ENCODE peak calls at places on chromosomes 6 and 20, in six cellular contexts. One of them, this sample, is unnamed. For H3K4me1, the result is how much of the 10 kb centered on the place peaks cover.

GRCh38 chr6:32445321-32445854 is 5.7 kb downstream of the HLA-DRA start:
- DNase-seq in adrenal gland: no peak
- DNase-seq in IMR-90: no peak
- DNase-seq in stomach: no peak
- DNase-seq in tibial nerve: no peak
- DNase-seq in HepG2: no peak
- DNase-seq in this sample: no peak

GRCh38 chr6:16639689-16640480 is 121.4 kb downstream of the ATXN1 start:
- DNase-seq in HepG2: no peak
- DNase-seq in adrenal gland: peak
- DNase-seq in stomach: no peak
- DNase-seq in tibial nerve: no peak
- DNase-seq in IMR-90: peak
- DNase-seq in this sample: no peak

GRCh38 chr20:42442728-42443127 is 747.0 kb downstream of the PTPRT start:
- DNase-seq in stomach: no peak
- DNase-seq in HepG2: no peak
- DNase-seq in IMR-90: no peak
- DNase-seq in adrenal gland: no peak
- DNase-seq in tibial nerve: no peak
- DNase-seq in this sample: no peak

GRCh38 chr6:119158057-119158848 is 79.8 kb upstream of the FAM184A start:
- DNase-seq in IMR-90: peak
- DNase-seq in HepG2: no peak
- DNase-seq in adrenal gland: peak
- DNase-seq in stomach: no peak
- DNase-seq in tibial nerve: peak
- DNase-seq in this sample: peak

GRCh38 chr6:158058156-158058723 is 76.6 kb downstream of the SYNJ2 start:
- DNase-seq in tibial nerve: no peak
- DNase-seq in stomach: no peak
- DNase-seq in IMR-90: no peak
- DNase-seq in adrenal gland: no peak
- DNase-seq in HepG2: no peak
- DNase-seq in this sample: no peak

GRCh38 chr20:64065973-64066341 is 3.0 kb downstream of the TCEA2 start:
- DNase-seq in adrenal gland: peak
- DNase-seq in IMR-90: peak
- DNase-seq in HepG2: no peak
- DNase-seq in stomach: no peak
- DNase-seq in tibial nerve: no peak
- DNase-seq in this sample: no peak

GRCh38 chr20:38231786-38232130 is 28.8 kb downstream of the KIAA1755 start:
- DNase-seq in HepG2: no peak
- DNase-seq in adrenal gland: peak
- DNase-seq in stomach: no peak
- DNase-seq in IMR-90: peak
- DNase-seq in tibial nerve: no peak
- DNase-seq in this sample: no peak

GRCh38 chr6:107660839-107661238 is 163.3 kb downstream of the SCML4 start:
- DNase-seq in stomach: no peak
- DNase-seq in IMR-90: no peak
- DNase-seq in adrenal gland: peak
- DNase-seq in HepG2: no peak
- DNase-seq in tibial nerve: no peak
- DNase-seq in this sample: no peak

GRCh38 chr6:6678185-6678671 is 89.7 kb downstream of the LY86 start:
- DNase-seq in HepG2: peak
- DNase-seq in stomach: no peak
- DNase-seq in IMR-90: peak
- DNase-seq in adrenal gland: no peak
- DNase-seq in tibial nerve: no peak
- DNase-seq in this sample: no peak

GRCh38 chr6:100304575-100304974 is 160.1 kb downstream of the SIM1 start:
- DNase-seq in IMR-90: no peak
- DNase-seq in HepG2: no peak
- DNase-seq in stomach: no peak
- DNase-seq in tibial nerve: no peak
- DNase-seq in adrenal gland: no peak
- DNase-seq in this sample: no peak

GRCh38 chr6:140485740-140486467 is 1111.5 kb upstream of the CITED2 start:
- DNase-seq in tibial nerve: no peak
- DNase-seq in stomach: peak
- DNase-seq in adrenal gland: peak
- DNase-seq in IMR-90: peak
- DNase-seq in HepG2: no peak
- DNase-seq in this sample: peak

GRCh38 chr20:39019805-39020325 is 57.7 kb downstream of the DHX35 start:
- DNase-seq in IMR-90: no peak
- DNase-seq in stomach: no peak
- DNase-seq in tibial nerve: no peak
- DNase-seq in HepG2: no peak
- DNase-seq in adrenal gland: no peak
- DNase-seq in this sample: no peak

GRCh38 chr6:81911446-81911845 is 159.0 kb upstream of the TENT5A start:
- DNase-seq in adrenal gland: no peak
- DNase-seq in stomach: no peak
- DNase-seq in HepG2: no peak
- DNase-seq in IMR-90: no peak
- DNase-seq in tibial nerve: no peak
- DNase-seq in this sample: no peak

GRCh38 chr20:31693987-31694661 is 28.5 kb downstream of the BCL2L1 start:
- DNase-seq in stomach: no peak
- DNase-seq in tibial nerve: no peak
- DNase-seq in adrenal gland: no peak
- DNase-seq in IMR-90: no peak
- DNase-seq in HepG2: no peak
- DNase-seq in this sample: no peak

GRCh38 chr20:7106910-7107309 is 339.4 kb downstream of the BMP2 start:
- DNase-seq in tibial nerve: no peak
- DNase-seq in IMR-90: no peak
- DNase-seq in stomach: no peak
- DNase-seq in HepG2: no peak
- DNase-seq in adrenal gland: no peak
- DNase-seq in this sample: no peak

GRCh38 chr6:81938014-81938761 is 185.7 kb upstream of the TENT5A start:
- DNase-seq in HepG2: peak
- DNase-seq in adrenal gland: peak
- DNase-seq in IMR-90: peak
- DNase-seq in stomach: no peak
- DNase-seq in tibial nerve: no peak
- DNase-seq in this sample: no peak

GRCh38 chr6:134295953-134296553 is 21.9 kb downstream of the SGK1 start:
- DNase-seq in stomach: no peak
- DNase-seq in HepG2: peak
- DNase-seq in adrenal gland: peak
- DNase-seq in IMR-90: peak
- DNase-seq in tibial nerve: peak
- DNase-seq in this sample: no peak

GRCh38 chr20:60851826-60852704 is 400.0 kb upstream of the CDH4 start:
- DNase-seq in IMR-90: no peak
- DNase-seq in HepG2: peak
- DNase-seq in stomach: no peak
- DNase-seq in tibial nerve: no peak
- DNase-seq in adrenal gland: no peak
- DNase-seq in this sample: peak

GRCh38 chr6:30689022-30689865 is 1.5 kb downstream of the NRM start:
- DNase-seq in IMR-90: no peak
- DNase-seq in tibial nerve: no peak
- DNase-seq in stomach: no peak
- DNase-seq in HepG2: no peak
- DNase-seq in adrenal gland: no peak
- DNase-seq in this sample: no peak

GRCh38 chr20:6560978-6561377 is 206.5 kb upstream of the BMP2 start:
- DNase-seq in IMR-90: no peak
- DNase-seq in HepG2: peak
- DNase-seq in adrenal gland: no peak
- DNase-seq in tibial nerve: no peak
- DNase-seq in stomach: no peak
- DNase-seq in this sample: no peak

GRCh38 chr20:7695622-7696021 is 244.6 kb downstream of the HAO1 start:
- DNase-seq in adrenal gland: no peak
- DNase-seq in IMR-90: peak
- DNase-seq in tibial nerve: no peak
- DNase-seq in stomach: no peak
- DNase-seq in HepG2: no peak
- DNase-seq in this sample: no peak

GRCh38 chr6:40999498-41000070 is 39.4 kb downstream of the UNC5CL start:
- DNase-seq in tibial nerve: peak
- DNase-seq in stomach: peak
- DNase-seq in adrenal gland: peak
- DNase-seq in HepG2: peak
- DNase-seq in IMR-90: peak
- DNase-seq in this sample: peak

GRCh38 chr20:32702706-32703425 is 29.1 kb upstream of the C20orf203 start:
- DNase-seq in adrenal gland: no peak
- DNase-seq in stomach: no peak
- DNase-seq in tibial nerve: no peak
- DNase-seq in IMR-90: no peak
- DNase-seq in HepG2: no peak
- DNase-seq in this sample: no peak

GRCh38 chr6:170090561-170090960 is 200.3 kb downstream of the DLL1 start:
- DNase-seq in tibial nerve: no peak
- DNase-seq in adrenal gland: no peak
- DNase-seq in IMR-90: no peak
- DNase-seq in stomach: no peak
- DNase-seq in HepG2: no peak
- DNase-seq in this sample: no peak

GRCh38 chr6:130760006-130760405 is 67.2 kb upstream of the SMLR1 start:
- DNase-seq in IMR-90: peak
- DNase-seq in stomach: no peak
- DNase-seq in adrenal gland: peak
- DNase-seq in tibial nerve: no peak
- DNase-seq in HepG2: peak
- DNase-seq in this sample: no peak

GRCh38 chr6:819122-819521 is 126.2 kb upstream of the EXOC2 start:
- DNase-seq in IMR-90: no peak
- DNase-seq in HepG2: peak
- DNase-seq in stomach: no peak
- DNase-seq in tibial nerve: no peak
- DNase-seq in adrenal gland: no peak
- DNase-seq in this sample: peak

GRCh38 chr6:117483004-117483644 is 650 bp downstream of the DCBLD1 start:
- DNase-seq in IMR-90: peak
- DNase-seq in adrenal gland: peak
- DNase-seq in HepG2: peak
- DNase-seq in stomach: peak
- DNase-seq in tibial nerve: no peak
- DNase-seq in this sample: peak

GRCh38 chr6:45807610-45808009 is 208.1 kb downstream of the CLIC5 start:
- DNase-seq in adrenal gland: no peak
- DNase-seq in tibial nerve: no peak
- DNase-seq in stomach: no peak
- DNase-seq in IMR-90: no peak
- DNase-seq in HepG2: no peak
- DNase-seq in this sample: no peak

GRCh38 chr20:14951707-14952106 is 614.3 kb upstream of the FLRT3 start:
- DNase-seq in HepG2: peak
- DNase-seq in IMR-90: no peak
- DNase-seq in stomach: no peak
- DNase-seq in tibial nerve: no peak
- DNase-seq in adrenal gland: peak
- DNase-seq in this sample: no peak

GRCh38 chr20:58021481-58021880 is 207.0 kb downstream of the ANKRD60 start:
- DNase-seq in HepG2: no peak
- DNase-seq in adrenal gland: no peak
- DNase-seq in IMR-90: no peak
- DNase-seq in stomach: no peak
- DNase-seq in tibial nerve: peak
- DNase-seq in this sample: peak

GRCh38 chr6:2245954-2246863 is 804 bp upstream of the GMDS start:
- DNase-seq in adrenal gland: peak
- DNase-seq in stomach: peak
- DNase-seq in HepG2: peak
- DNase-seq in tibial nerve: peak
- DNase-seq in IMR-90: peak
- DNase-seq in this sample: peak

DNA sequence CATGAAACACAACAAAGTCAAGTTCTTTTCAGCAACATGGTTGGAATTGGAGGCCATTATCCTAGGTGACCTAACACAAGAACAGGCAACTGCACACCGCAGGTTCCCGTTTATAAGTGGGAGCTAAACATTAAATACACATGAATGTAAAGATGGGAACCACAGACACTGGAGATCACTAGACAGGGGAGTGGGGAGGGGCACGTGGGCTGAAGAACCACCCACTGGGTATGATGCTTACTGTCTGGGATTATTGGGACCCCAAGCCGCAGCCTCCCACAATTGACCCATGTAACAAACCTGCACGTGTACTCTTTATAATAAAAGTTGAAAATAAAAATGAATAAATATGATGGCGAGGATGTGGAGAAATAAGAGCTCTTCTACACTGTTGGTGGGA is 8.6 kb upstream of the RAET1G start:
- DNase-seq in adrenal gland: no peak
- DNase-seq in tibial nerve: no peak
- DNase-seq in stomach: no peak
- DNase-seq in HepG2: no peak
- DNase-seq in IMR-90: no peak
- DNase-seq in this sample: no peak
- TF ChIP-seq POLR2A in adrenal gland: no peak
- TF ChIP-seq POLR2A in tibial nerve: no peak
- TF ChIP-seq POLR2A in stomach: no peak
- TF ChIP-seq POLR2A in HepG2: no peak
- TF ChIP-seq POLR2A in IMR-90: no peak
- TF ChIP-seq POLR2A in this sample: no peak

DNA sequence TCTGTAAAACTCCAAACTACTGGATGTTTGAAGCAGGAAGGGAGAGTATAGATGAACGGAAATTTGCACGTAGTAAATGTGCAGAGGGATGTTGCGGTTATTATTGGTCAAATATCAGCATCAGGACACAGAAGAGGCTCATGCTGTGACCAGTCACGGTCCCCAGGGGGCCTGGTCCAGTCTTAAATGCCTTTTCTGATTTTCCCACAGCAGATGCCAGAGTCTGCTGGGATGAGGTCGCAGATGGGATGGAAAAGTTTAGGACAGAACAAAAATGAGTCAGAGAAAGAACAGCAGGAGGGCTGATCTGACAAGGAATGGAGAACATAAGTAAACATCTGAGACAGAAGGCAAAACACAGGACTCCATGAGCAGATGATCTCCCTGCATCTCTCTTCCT is 11.7 kb upstream of the SIRPG start:
- DNase-seq in stomach: no peak
- DNase-seq in HepG2: no peak
- DNase-seq in IMR-90: no peak
- DNase-seq in tibial nerve: no peak
- DNase-seq in adrenal gland: no peak
- DNase-seq in this sample: no peak
- H3K4me1 ChIP-seq in stomach: under half
- H3K4me1 ChIP-seq in HepG2: under half
- H3K4me1 ChIP-seq in IMR-90: under half
- H3K4me1 ChIP-seq in tibial nerve: under half
- H3K4me1 ChIP-seq in adrenal gland: under half
- H3K4me1 ChIP-seq in this sample: under half

GRCh38 chr6:36595168-36595818 is 1.1 kb downstream of the SRSF3 start:
- DNase-seq in HepG2: peak
- DNase-seq in stomach: no peak
- DNase-seq in tibial nerve: peak
- DNase-seq in IMR-90: peak
- DNase-seq in adrenal gland: peak
- DNase-seq in this sample: peak
- TF ChIP-seq POLR2A in HepG2: peak
- TF ChIP-seq POLR2A in stomach: no peak
- TF ChIP-seq POLR2A in tibial nerve: no peak
- TF ChIP-seq POLR2A in IMR-90: peak
- TF ChIP-seq POLR2A in adrenal gland: peak
- TF ChIP-seq POLR2A in this sample: peak

GRCh38 chr20:45052698-45053440 is 48.1 kb downstream of the KCNS1 start:
- DNase-seq in adrenal gland: peak
- DNase-seq in stomach: no peak
- DNase-seq in IMR-90: peak
- DNase-seq in HepG2: no peak
- DNase-seq in tibial nerve: no peak
- DNase-seq in this sample: no peak
- H3K4me1 ChIP-seq in adrenal gland: under half
- H3K4me1 ChIP-seq in stomach: under half
- H3K4me1 ChIP-seq in IMR-90: under half
- H3K4me1 ChIP-seq in HepG2: under half
- H3K4me1 ChIP-seq in tibial nerve: under half
- H3K4me1 ChIP-seq in this sample: under half

This sample was measured in thyroid gland.